ENCODE peak calls at places on chromosomes 6 and 20, in eight cellular contexts. F is stimulated activated CD4-positive, alpha-beta T cell treated with anti-CD3 and anti-CD28 coated beads, Interleukin-12 subunit alpha, Interleukin-12 subunit beta, amount 100 ng/mL, for 4 hours; R is lung; M is adipocyte; E is hypothalamus; P is LoVo; W is nucleus accumbens; S is iris pigment epithelial cell. G is an unnamed sample.

GRCh38 chr6:48109902-48110301 is 1.1 kb downstream of the PTCHD4 start:
- DNase-seq in F (no peak), R (no peak), M (peak; percentile 46), E (no peak), P (no peak), W (no peak), S (no peak), G (peak; percentile 41)

GRCh38 chr20:47319517-47320252 is 36.8 kb downstream of the ZMYND8 start:
- DNase-seq in F (no peak), R (peak; percentile 88), M (peak; percentile 66), E (peak; percentile 63), P (peak; percentile 87), W (peak; percentile 81), S (peak; percentile 65), G (no peak)

GRCh38 chr20:15576401-15576800 is 996.8 kb downstream of the KIF16B start:
- DNase-seq in F (no peak), R (no peak), M (no peak), E (no peak), P (no peak), W (no peak), S (no peak), G (no peak)

GRCh38 chr20:5349448-5349847 is 32.7 kb upstream of the PROKR2 start:
- DNase-seq in F (no peak), R (no peak), M (no peak), E (no peak), P (no peak), W (no peak), S (peak; percentile 52), G (no peak)

GRCh38 chr6:33694401-33694931 is 17.0 kb downstream of the UQCC2 start:
- DNase-seq in F (peak; percentile 70), R (no peak), M (peak; percentile 66), E (no peak), P (no peak), W (peak; percentile 16), S (peak; percentile 38), G (peak; percentile 79)

GRCh38 chr6:43037197-43037596 is 15.8 kb downstream of the RRP36 start:
- DNase-seq in F (no peak), R (no peak), M (no peak), E (no peak), P (no peak), W (no peak), S (no peak), G (no peak)

GRCh38 chr6:47483853-47484546 is 6.4 kb downstream of the CD2AP start:
- DNase-seq in F (no peak), R (no peak), M (peak; percentile 19), E (no peak), P (peak; percentile 57), W (no peak), S (peak; percentile 58), G (peak; percentile 88)

GRCh38 chr6:170184324-170184723 is 106.6 kb downstream of the DLL1 start:
- DNase-seq in F (no peak), R (no peak), M (no peak), E (no peak), P (no peak), W (no peak), S (no peak), G (no peak)

GRCh38 chr6:44067073-44067759 is 60.0 kb downstream of the MRPL14 start:
- DNase-seq in F (no peak), R (no peak), M (no peak), E (no peak), P (no peak), W (no peak), S (no peak), G (no peak)

GRCh38 chr20:62301773-62302340 is 940 bp upstream of the ADRM1 start:
- DNase-seq in F (peak; percentile 82), R (peak; percentile 91), M (peak; percentile 97), E (peak; percentile 82), P (peak; percentile 96), W (peak; percentile 76), S (peak; percentile 93), G (peak; percentile 91)

G was measured in Caki2.